ENCODE peak calls at places on chromosomes 13 and 19, in eight cellular contexts. S, K, I, B, U, O, Y and A are unnamed samples.
A peak's percentile ranks its signal among the peaks of the same experiment; 100 is the strongest.

GRCh38 chr19:29060833-29061364 is 152.1 kb downstream of the UQCRFS1 start:
- DNase-seq in I (no peak), S (no peak), Y (no peak), O (no peak), K (no peak), B (no peak), U (no peak), A (no peak)

GRCh38 chr13:36370108-36370429 is 23.9 kb upstream of the SPART start:
- DNase-seq in O (no peak), U (no peak), I (no peak), S (no peak), B (no peak), Y (no peak), K (no peak), A (no peak)

GRCh38 chr19:43596842-43597461 is 557 bp downstream of the ZNF576 start:
- DNase-seq in S (peak; percentile 18), K (no peak), I (no peak), B (no peak), Y (peak; percentile 24), U (peak; percentile 17), O (no peak), A (peak; percentile 81)

GRCh38 chr13:36163809-36164308 is 32.7 kb upstream of the DCLK1 start:
- DNase-seq in Y (peak; percentile 98), U (no peak), B (no peak), S (no peak), I (peak; percentile 98), K (no peak), O (no peak), A (peak; percentile 88)

GRCh38 chr13:46516624-46517318 is 36.2 kb upstream of the LRCH1 start:
- DNase-seq in Y (no peak), O (no peak), U (no peak), S (peak; percentile 47), K (no peak), I (peak; percentile 76), B (peak; percentile 29), A (peak; percentile 72)

GRCh38 chr13:25335856-25336255 is 34.4 kb downstream of the NUP58 start:
- DNase-seq in I (no peak), B (no peak), O (no peak), K (no peak), Y (no peak), S (no peak), U (no peak), A (no peak)

GRCh38 chr19:15107056-15108010 is at the start of gene SYDE1:
- DNase-seq in B (peak; percentile 93), S (peak; percentile 89), Y (peak; percentile 87), I (no peak), K (no peak), O (peak; percentile 71), U (no peak), A (peak; percentile 98)

GRCh38 chr19:4541114-4541805 is 1.4 kb upstream of the LRG1 start:
- DNase-seq in Y (no peak), K (no peak), U (no peak), I (no peak), O (no peak), S (no peak), B (no peak), A (no peak)

GRCh38 chr19:11513946-11514345 is 8.3 kb upstream of the ZNF653 start:
- DNase-seq in O (no peak), S (no peak), Y (no peak), B (no peak), K (no peak), U (no peak), I (no peak), A (no peak)

GRCh38 chr19:55384576-55385235 is 614 bp upstream of the TMEM238 start:
- DNase-seq in U (no peak), S (no peak), Y (no peak), O (no peak), K (no peak), I (no peak), B (no peak), A (no peak)

GRCh38 chr13:76292726-76293125 is 593.5 kb downstream of the KCTD12 start:
- DNase-seq in Y (no peak), B (no peak), U (no peak), I (no peak), S (no peak), K (no peak), O (no peak), A (no peak)

GRCh38 chr13:106867249-106867648 is 299.3 kb upstream of the ARGLU1 start:
- DNase-seq in U (no peak), O (no peak), Y (no peak), S (peak; percentile 32), I (no peak), B (no peak), K (no peak), A (no peak)